ENCODE peak calls at places on chromosome 6, in six cellular contexts. I is smooth muscle cell of the brain vasculature, W is astrocyte, D is nucleus accumbens, U is NCI-H345, T is M059J. Y is an unnamed sample.

GRCh38 chr6:84568971-84569370 is 195.4 kb downstream of the TBX18 start:
- DNase-seq in I (no peak), W (peak; percentile 43), D (no peak), U (no peak), T (peak; percentile 20), Y (peak; percentile 46)

GRCh38 chr6:145842693-145843546 is 28.3 kb upstream of the FBXO30 start:
- DNase-seq in I (no peak), W (no peak), D (no peak), U (no peak), T (peak; percentile 22), Y (no peak)

GRCh38 chr6:128803911-128804310 is 79.0 kb upstream of the LAMA2 start:
- DNase-seq in I (no peak), W (peak; percentile 70), D (no peak), U (no peak), T (peak; percentile 57), Y (peak; percentile 21)

GRCh38 chr6:136582702-136583471 is 32.7 kb upstream of the MAP7 start:
- DNase-seq in I (peak; percentile 17), W (peak; percentile 72), D (no peak), U (peak; percentile 25), T (peak; percentile 85), Y (peak; percentile 72)

GRCh38 chr6:44117397-44118128 is 9.7 kb downstream of the MRPL14 start:
- DNase-seq in I (no peak), W (peak; percentile 77), D (no peak), U (no peak), T (peak; percentile 77), Y (peak; percentile 54)

GRCh38 chr6:42287756-42288155 is 70.1 kb upstream of the MRPS10 start:
- DNase-seq in I (no peak), W (no peak), D (no peak), U (no peak), T (no peak), Y (no peak)

GRCh38 chr6:30206799-30207618 is 6.2 kb downstream of the TRIM26 start:
- DNase-seq in I (no peak), W (peak; percentile 23), D (no peak), U (no peak), T (peak; percentile 66), Y (peak; percentile 24)

GRCh38 chr6:13953061-13953705 is 28.4 kb downstream of the RNF182 start:
- DNase-seq in I (no peak), W (peak; percentile 46), D (no peak), U (no peak), T (peak; percentile 96), Y (peak; percentile 84)

GRCh38 chr6:106098383-106099234 is 12.5 kb downstream of the PRDM1 start:
- DNase-seq in I (no peak), W (peak; percentile 72), D (no peak), U (no peak), T (no peak), Y (peak; percentile 77)

GRCh38 chr6:170053966-170054661 is 236.8 kb downstream of the DLL1 start:
- DNase-seq in I (no peak), W (no peak), D (no peak), U (no peak), T (no peak), Y (no peak)

GRCh38 chr6:37990762-37991525 is 171.4 kb downstream of the ZFAND3 start:
- DNase-seq in I (peak; percentile 31), W (peak; percentile 90), D (no peak), U (no peak), T (peak; percentile 99), Y (peak; percentile 91)

GRCh38 chr6:95723638-95724037 is 146.3 kb downstream of the MANEA start:
- DNase-seq in I (no peak), W (no peak), D (no peak), U (no peak), T (no peak), Y (no peak)

GRCh38 chr6:12270551-12271228 is 19.5 kb upstream of the EDN1 start:
- DNase-seq in I (no peak), W (no peak), D (no peak), U (no peak), T (no peak), Y (no peak)

GRCh38 chr6:135655055-135655454 is 157.5 kb upstream of the AHI1 start:
- DNase-seq in I (no peak), W (peak; percentile 34), D (no peak), U (no peak), T (no peak), Y (no peak)

GRCh38 chr6:142469220-142469619 is 167.4 kb downstream of the ADGRG6 start:
- DNase-seq in I (no peak), W (no peak), D (no peak), U (no peak), T (no peak), Y (no peak)

GRCh38 chr6:87755697-87756671 is 54.0 kb upstream of the AKIRIN2 start:
- DNase-seq in I (no peak), W (peak; percentile 84), D (no peak), U (no peak), T (peak; percentile 51), Y (peak; percentile 4)

GRCh38 chr6:24219670-24220069 is 93.7 kb downstream of the NRSN1 start:
- DNase-seq in I (no peak), W (no peak), D (no peak), U (no peak), T (no peak), Y (no peak)

GRCh38 chr6:144582939-144583613 is 297.9 kb downstream of the UTRN start:
- DNase-seq in I (no peak), W (peak; percentile 36), D (no peak), U (no peak), T (peak; percentile 61), Y (peak; percentile 34)

GRCh38 chr6:15622045-15622750 is 40.6 kb downstream of the DTNBP1 start:
- DNase-seq in I (no peak), W (no peak), D (no peak), U (no peak), T (no peak), Y (no peak)

GRCh38 chr6:143180205-143180604 is 119.5 kb downstream of the AIG1 start:
- DNase-seq in I (no peak), W (no peak), D (no peak), U (no peak), T (no peak), Y (no peak)

GRCh38 chr6:42025790-42026311 is 24.5 kb upstream of the TAF8 start:
- DNase-seq in I (no peak), W (no peak), D (no peak), U (no peak), T (no peak), Y (no peak)

GRCh38 chr6:14038636-14039035 is 78.9 kb upstream of the CD83 start:
- DNase-seq in I (no peak), W (peak; percentile 85), D (no peak), U (peak; percentile 16), T (no peak), Y (no peak)

GRCh38 chr6:111238464-111239119 is 151.3 kb downstream of the SLC16A10 start:
- DNase-seq in I (no peak), W (peak; percentile 55), D (no peak), U (no peak), T (peak; percentile 84), Y (peak; percentile 69)

Y was measured in EL.